ENCODE peak calls at places on chromosomes 2 and 18, in five cellular contexts. B is thyroid gland, W is IMR-90, A is sigmoid colon, I is uterus. T is an unnamed sample.

GRCh38 chr2:197576631-197577030 is 60.8 kb downstream of the MOB4 start:
- DNase-seq in I (no peak), B (no peak), A (no peak), W (peak; percentile 40), T (no peak)

GRCh38 chr18:74682998-74683311 is 85.3 kb downstream of the ZNF407 start:
- DNase-seq in I (no peak), A (no peak), W (peak; percentile 44), B (no peak), T (no peak)

GRCh38 chr2:208025814-208026184 is 472 bp upstream of the PLEKHM3 start:
- DNase-seq in I (no peak), B (no peak), A (no peak), W (no peak), T (no peak)

GRCh38 chr18:33372442-33372841 is 68.1 kb downstream of the CCDC178 start:
- DNase-seq in I (no peak), B (no peak), W (no peak), A (no peak), T (no peak)

GRCh38 chr2:3200420-3200939 is 177.1 kb downstream of the EIPR1 start:
- DNase-seq in A (no peak), I (no peak), B (no peak), W (no peak), T (no peak)

GRCh38 chr2:88100489-88100858 is 27.4 kb downstream of the FABP1 start:
- DNase-seq in A (no peak), I (no peak), W (no peak), B (peak; percentile 6), T (no peak)

GRCh38 chr2:119436993-119437772 is 5.5 kb downstream of the TMEM37 start:
- DNase-seq in B (no peak), W (no peak), A (no peak), I (no peak), T (no peak)

GRCh38 chr2:147863835-147864234 is 19.0 kb downstream of the ACVR2A start:
- DNase-seq in A (no peak), B (no peak), I (no peak), W (no peak), T (no peak)

GRCh38 chr18:48073231-48073930 is 142.9 kb upstream of the SMAD2 start:
- DNase-seq in W (no peak), A (no peak), B (no peak), I (no peak), T (no peak)

GRCh38 chr2:135485441-135485840 is 45.6 kb downstream of the ZRANB3 start:
- DNase-seq in I (no peak), W (no peak), A (no peak), B (no peak), T (no peak)

GRCh38 chr18:57505231-57505630 is 70.1 kb downstream of the ONECUT2 start:
- DNase-seq in W (no peak), I (no peak), B (no peak), A (no peak), T (no peak)

GRCh38 chr18:46278481-46279465 is 174.6 kb downstream of the HAUS1 start:
- DNase-seq in I (no peak), B (no peak), W (peak; percentile 74), A (no peak), T (no peak)

GRCh38 chr18:45664824-45665763 is 49.8 kb downstream of the SLC14A2 start:
- DNase-seq in I (peak; percentile 57), A (no peak), W (peak; percentile 68), B (peak; percentile 77), T (peak; percentile 53)

GRCh38 chr2:2184549-2185249 is 146.4 kb downstream of the MYT1L start:
- DNase-seq in W (no peak), A (no peak), B (no peak), I (no peak), T (no peak)

GRCh38 chr18:45457933-45458332 is 157.3 kb upstream of the SLC14A2 start:
- DNase-seq in A (no peak), B (no peak), W (no peak), I (no peak), T (no peak)

GRCh38 chr18:36078751-36079529 is 11.6 kb upstream of the RPRD1A start:
- DNase-seq in I (no peak), B (no peak), A (no peak), W (peak; percentile 71), T (no peak)

GRCh38 chr2:17756629-17757028 is 2.7 kb downstream of the GEN1 start:
- DNase-seq in W (peak; percentile 53), I (no peak), B (no peak), A (no peak), T (no peak)

GRCh38 chr18:57863706-57864105 is 60.6 kb upstream of the ATP8B1 start:
- DNase-seq in W (peak; percentile 57), B (no peak), A (no peak), I (no peak), T (no peak)

GRCh38 chr2:210715560-210715959 is 159.2 kb downstream of the CPS1 start:
- DNase-seq in B (no peak), A (no peak), I (no peak), W (no peak), T (no peak)

GRCh38 chr2:239321596-239322413 is 79.0 kb downstream of the HDAC4 start:
- DNase-seq in B (no peak), W (no peak), A (no peak), I (no peak), T (no peak)

GRCh38 chr18:59881728-59882685 is 17.8 kb upstream of the PMAIP1 start:
- DNase-seq in W (peak; percentile 67), I (no peak), A (no peak), B (no peak), T (no peak)

GRCh38 chr18:7926526-7926925 is 359.4 kb downstream of the PTPRM start:
- DNase-seq in I (no peak), B (no peak), A (no peak), W (no peak), T (no peak)

GRCh38 chr2:100957971-100958653 is 44.0 kb upstream of the RPL31 start:
- DNase-seq in A (peak; percentile 71), I (peak; percentile 47), W (peak; percentile 84), B (peak; percentile 62), T (no peak)

GRCh38 chr2:8118940-8119781 is 562.7 kb upstream of the ID2 start:
- DNase-seq in W (no peak), I (no peak), B (no peak), A (no peak), T (no peak)
- TF ChIP-seq POLR2A in W (no peak), I (no peak), B (no peak), A (no peak), T (no peak)

DNA sequence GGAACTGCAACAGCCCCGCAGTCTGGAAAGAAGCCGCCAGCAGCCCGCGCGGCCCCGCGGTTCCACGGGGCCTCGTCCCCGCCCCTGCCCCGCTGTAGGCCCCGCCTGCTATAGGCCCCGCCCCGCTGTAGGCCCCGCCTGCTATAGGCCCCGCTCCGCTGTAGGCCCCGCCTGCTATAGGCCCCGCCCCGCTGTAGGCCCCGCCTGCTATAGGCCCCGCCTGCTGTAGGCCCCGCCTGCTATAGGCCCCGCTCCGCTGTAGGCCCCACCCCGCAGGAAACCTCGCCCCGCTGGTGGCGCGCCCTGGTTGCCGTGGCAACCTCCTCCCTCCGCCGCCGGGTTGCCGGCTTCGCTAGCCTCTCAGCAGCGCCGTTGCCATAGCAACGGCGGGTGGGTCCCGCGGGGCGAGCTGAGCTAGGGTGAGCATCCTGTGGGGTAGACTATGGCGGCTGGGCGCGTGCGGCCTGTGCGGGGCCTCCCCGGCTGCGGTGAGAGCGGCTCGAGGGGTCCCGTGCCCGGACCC is 12.2 kb upstream of the KIF1A start:
- DNase-seq in B (peak; percentile 68), A (peak; percentile 95), I (peak; percentile 92), W (peak; percentile 82), T (peak; percentile 98)
- TF ChIP-seq POLR2A in B (no peak), A (no peak), I (no peak), W (no peak), T (no peak)

GRCh38 chr2:69183659-69184058 is 170.7 kb downstream of the ANTXR1 start:
- DNase-seq in B (no peak), W (no peak), I (no peak), A (no peak), T (no peak)
- TF ChIP-seq POLR2A in B (no peak), W (no peak), I (no peak), A (no peak), T (no peak)

DNA sequence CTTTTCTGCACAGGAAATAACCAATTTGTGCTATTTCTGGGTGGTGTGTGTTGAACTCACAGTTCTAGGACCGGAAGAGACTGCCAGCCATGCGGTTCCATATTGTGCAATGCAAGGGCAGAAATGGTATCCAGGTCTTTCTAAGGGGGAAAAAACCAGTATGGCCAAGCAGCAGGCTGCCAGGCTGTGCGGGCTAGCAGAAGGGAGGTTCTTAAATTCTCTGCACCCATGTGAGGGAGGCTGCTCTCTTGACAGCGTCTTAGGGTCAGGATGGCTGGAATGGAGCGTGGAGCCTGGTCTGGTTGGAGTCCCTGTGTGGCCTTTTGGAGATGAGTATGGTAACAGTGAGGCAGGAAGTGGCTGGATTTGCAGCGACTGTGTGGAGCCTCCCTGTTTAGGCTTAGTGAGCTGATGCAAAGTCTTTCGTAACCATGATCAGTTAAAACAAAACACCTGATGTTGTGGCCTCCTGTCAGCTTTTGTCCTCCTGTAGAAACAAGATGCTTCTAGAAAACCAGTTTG is 52.6 kb downstream of the NCK2 start:
- DNase-seq in I (peak; percentile 52), A (no peak), W (peak; percentile 48), B (no peak), T (no peak)
- TF ChIP-seq POLR2A in I (no peak), A (no peak), W (no peak), B (no peak), T (no peak)

GRCh38 chr18:31493941-31494340 is 4.0 kb upstream of the DSG2 start:
- DNase-seq in I (no peak), A (no peak), B (no peak), W (no peak), T (no peak)

GRCh38 chr18:31491586-31491985 is 6.4 kb upstream of the DSG2 start:
- DNase-seq in B (no peak), I (no peak), W (no peak), A (no peak), T (no peak)

GRCh38 chr18:31490838-31491237 is 7.1 kb upstream of the DSG2 start:
- DNase-seq in W (no peak), I (no peak), B (no peak), A (no peak), T (no peak)

GRCh38 chr18:31492671-31493070 is 5.3 kb upstream of the DSG2 start:
- DNase-seq in I (no peak), B (no peak), A (no peak), W (no peak), T (no peak)

GRCh38 chr18:31493171-31493570 is 4.8 kb upstream of the DSG2 start:
- DNase-seq in B (no peak), I (no peak), W (no peak), A (no peak), T (no peak)
- TF ChIP-seq POLR2A in B (no peak), I (no peak), W (no peak), A (no peak), T (no peak)

GRCh38 chr2:232542715-232543467 is 3.4 kb downstream of the CHRNG start:
- DNase-seq in B (no peak), W (no peak), I (peak; percentile 9), A (peak; percentile 53), T (no peak)
- TF ChIP-seq POLR2A in B (no peak), W (no peak), I (no peak), A (no peak), T (peak; percentile 31)

GRCh38 chr2:46131-46470 is 204 bp downstream of the FAM110C start:
- DNase-seq in A (no peak), I (no peak), B (no peak), W (no peak), T (no peak)
- TF ChIP-seq POLR2A in A (no peak), I (peak; percentile 47), B (no peak), W (no peak), T (no peak)

GRCh38 chr2:218894168-218895157 is 13.8 kb downstream of the WNT10A start:
- DNase-seq in I (no peak), W (no peak), B (no peak), A (no peak), T (no peak)
- TF ChIP-seq POLR2A in I (no peak), W (no peak), B (no peak), A (no peak), T (peak; percentile 12)

GRCh38 chr2:127425540-127426490 is 7.6 kb downstream of the PROC start:
- DNase-seq in A (no peak), B (no peak), W (no peak), I (no peak), T (no peak)
- TF ChIP-seq POLR2A in A (no peak), B (no peak), W (no peak), I (no peak), T (no peak)

T was measured in GM12891.